ENCODE peak calls at places on chromosomes 12 and 14, in five cellular contexts. A, S, L, K and M are unnamed samples.

GRCh38 chr14:55123101-55123500 is 6.0 kb upstream of the LGALS3 start:
- DNase-seq in A (no peak), S (no peak), L (no peak), K (no peak), M (no peak)

GRCh38 chr12:28899951-28900350 is 249.1 kb upstream of the FAR2 start:
- DNase-seq in A (no peak), S (no peak), L (no peak), K (no peak), M (no peak)

GRCh38 chr14:94170151-94170550 is 4.0 kb upstream of the PPP4R4 start:
- DNase-seq in A (no peak), S (no peak), L (no peak), K (no peak), M (no peak)

GRCh38 chr12:100141998-100142850 is 450 bp downstream of the BLTP3B start:
- DNase-seq in A (no peak), S (peak; percentile 47), L (no peak), K (peak; percentile 77), M (peak; percentile 68)

GRCh38 chr12:81617915-81618314 is 141.2 kb downstream of the PPFIA2 start:
- DNase-seq in A (no peak), S (no peak), L (no peak), K (no peak), M (no peak)

GRCh38 chr12:109739747-109740693 is 26.4 kb downstream of the FAM222A start:
- DNase-seq in A (no peak), S (no peak), L (peak; percentile 5), K (no peak), M (no peak)

GRCh38 chr12:29907486-29907885 is 123.7 kb upstream of the TMTC1 start:
- DNase-seq in A (no peak), S (no peak), L (no peak), K (no peak), M (no peak)

GRCh38 chr14:20512139-20512905 is 7.0 kb downstream of the RNASE10 start:
- DNase-seq in A (no peak), S (no peak), L (no peak), K (no peak), M (no peak)

GRCh38 chr12:54416908-54417603 is 2.0 kb downstream of the ITGA5 start:
- DNase-seq in A (no peak), S (peak; percentile 57), L (no peak), K (no peak), M (no peak)

GRCh38 chr14:69326611-69327010 is 66.7 kb downstream of the GALNT16 start:
- DNase-seq in A (no peak), S (no peak), L (no peak), K (no peak), M (peak; percentile 1)

GRCh38 chr14:55850803-55851202 is 267.4 kb upstream of the PELI2 start:
- DNase-seq in A (no peak), S (no peak), L (no peak), K (no peak), M (no peak)

GRCh38 chr14:105879867-105880561 is 353.6 kb downstream of the TMEM121 start:
- DNase-seq in A (no peak), S (peak; percentile 4), L (peak; percentile 7), K (no peak), M (peak; percentile 3)

GRCh38 chr14:44914849-44915248 is 46.9 kb downstream of the KLHL28 start:
- DNase-seq in A (no peak), S (no peak), L (no peak), K (peak; percentile 14), M (no peak)

GRCh38 chr12:14327717-14328116 is 37.8 kb upstream of the ATF7IP start:
- DNase-seq in A (no peak), S (no peak), L (no peak), K (no peak), M (no peak)

GRCh38 chr14:63045234-63045611 is at the start of gene KCNH5:
- DNase-seq in A (no peak), S (no peak), L (no peak), K (peak; percentile 14), M (no peak)

GRCh38 chr12:6423267-6424007 is 21.3 kb upstream of the CD27 start:
- DNase-seq in A (no peak), S (peak; percentile 88), L (peak; percentile 77), K (peak; percentile 93), M (peak; percentile 87)

GRCh38 chr14:68047910-68048309 is 228.3 kb downstream of the RAD51B start:
- DNase-seq in A (no peak), S (no peak), L (no peak), K (peak; percentile 50), M (no peak)

GRCh38 chr12:65748332-65748731 is 76.0 kb upstream of the HMGA2 start:
- DNase-seq in A (peak; percentile 4), S (no peak), L (no peak), K (no peak), M (no peak)

GRCh38 chr12:42643881-42644579 is 54.5 kb upstream of the PRICKLE1 start:
- DNase-seq in A (no peak), S (no peak), L (no peak), K (no peak), M (no peak)

GRCh38 chr12:45433441-45433868 is 217.6 kb downstream of the ANO6 start:
- DNase-seq in A (no peak), S (no peak), L (no peak), K (no peak), M (no peak)

GRCh38 chr12:88960213-88960878 is 380.1 kb upstream of the KITLG start:
- DNase-seq in A (no peak), S (no peak), L (no peak), K (no peak), M (no peak)

GRCh38 chr12:80509781-80510556 is 65.9 kb downstream of the PTPRQ start:
- DNase-seq in A (no peak), S (no peak), L (no peak), K (no peak), M (no peak)

GRCh38 chr14:21846227-21846885 is 172.7 kb upstream of the OR4E1 start:
- DNase-seq in A (no peak), S (no peak), L (no peak), K (peak; percentile 39), M (peak; percentile 49)

GRCh38 chr12:124593176-124593575 is 25.8 kb upstream of the NCOR2 start:
- DNase-seq in A (no peak), S (no peak), L (no peak), K (no peak), M (no peak)

GRCh38 chr12:40226652-40227051 is 1.9 kb downstream of the LRRK2 start:
- DNase-seq in A (peak; percentile 94), S (peak; percentile 50), L (peak; percentile 39), K (peak; percentile 90), M (peak; percentile 25)

GRCh38 chr12:65664715-65665250 is 159.5 kb upstream of the HMGA2 start:
- DNase-seq in A (no peak), S (no peak), L (no peak), K (no peak), M (no peak)

GRCh38 chr12:19757317-19757877 is 318.1 kb downstream of the AEBP2 start:
- DNase-seq in A (no peak), S (no peak), L (no peak), K (peak; percentile 52), M (no peak)

GRCh38 chr12:2664721-2665577 is 129.8 kb upstream of the FKBP4 start:
- DNase-seq in A (no peak), S (no peak), L (no peak), K (no peak), M (no peak)

GRCh38 chr14:91466192-91466591 is 43.9 kb downstream of the PPP4R3A start:
- DNase-seq in A (no peak), S (no peak), L (no peak), K (no peak), M (no peak)

GRCh38 chr12:3542156-3542555 is 51.2 kb downstream of the PRMT8 start:
- DNase-seq in A (peak; percentile 82), S (no peak), L (no peak), K (no peak), M (no peak)

GRCh38 chr14:54647378-54647777 is 80.5 kb downstream of the SAMD4A start:
- DNase-seq in A (no peak), S (no peak), L (no peak), K (no peak), M (no peak)

GRCh38 chr14:30005114-30005698 is 77.6 kb upstream of the PRKD1 start:
- DNase-seq in A (no peak), S (no peak), L (no peak), K (peak; percentile 64), M (no peak)

GRCh38 chr14:99284254-99285004 is 12.4 kb upstream of the BCL11B start:
- DNase-seq in A (no peak), S (no peak), L (no peak), K (no peak), M (no peak)

GRCh38 chr12:99680276-99680675 is 32.7 kb downstream of the GARIN6 start:
- DNase-seq in A (no peak), S (no peak), L (no peak), K (no peak), M (no peak)

GRCh38 chr12:2054091-2055018 is 1.6 kb downstream of the CACNA1C start:
- DNase-seq in A (no peak), S (no peak), L (no peak), K (no peak), M (no peak)

DNA sequence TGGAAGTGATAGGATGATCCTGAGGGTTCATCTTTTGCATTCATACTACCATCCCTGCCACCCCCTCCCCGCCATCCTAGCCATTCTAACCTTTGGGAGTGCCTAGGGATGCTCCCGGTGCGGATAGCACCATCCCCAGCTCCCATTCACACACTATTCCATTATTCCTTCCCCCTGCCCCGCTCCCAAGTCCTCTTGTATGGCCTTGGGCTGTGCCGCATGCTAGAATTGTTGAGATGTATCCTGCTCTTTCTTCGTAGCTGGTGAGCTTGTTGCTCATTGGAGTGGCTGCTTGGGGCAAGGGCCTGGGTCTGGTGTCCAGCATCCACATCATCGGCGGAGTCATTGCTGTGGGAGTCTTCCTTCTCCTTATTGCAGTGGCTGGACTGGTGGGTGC is 644 bp downstream of the TSPAN31 start:
- DNase-seq in A (no peak), S (no peak), L (no peak), K (no peak), M (no peak)
- TF ChIP-seq POLR2A in A (no peak), S (no peak), L (no peak), K (peak; percentile 18), M (no peak)

DNA sequence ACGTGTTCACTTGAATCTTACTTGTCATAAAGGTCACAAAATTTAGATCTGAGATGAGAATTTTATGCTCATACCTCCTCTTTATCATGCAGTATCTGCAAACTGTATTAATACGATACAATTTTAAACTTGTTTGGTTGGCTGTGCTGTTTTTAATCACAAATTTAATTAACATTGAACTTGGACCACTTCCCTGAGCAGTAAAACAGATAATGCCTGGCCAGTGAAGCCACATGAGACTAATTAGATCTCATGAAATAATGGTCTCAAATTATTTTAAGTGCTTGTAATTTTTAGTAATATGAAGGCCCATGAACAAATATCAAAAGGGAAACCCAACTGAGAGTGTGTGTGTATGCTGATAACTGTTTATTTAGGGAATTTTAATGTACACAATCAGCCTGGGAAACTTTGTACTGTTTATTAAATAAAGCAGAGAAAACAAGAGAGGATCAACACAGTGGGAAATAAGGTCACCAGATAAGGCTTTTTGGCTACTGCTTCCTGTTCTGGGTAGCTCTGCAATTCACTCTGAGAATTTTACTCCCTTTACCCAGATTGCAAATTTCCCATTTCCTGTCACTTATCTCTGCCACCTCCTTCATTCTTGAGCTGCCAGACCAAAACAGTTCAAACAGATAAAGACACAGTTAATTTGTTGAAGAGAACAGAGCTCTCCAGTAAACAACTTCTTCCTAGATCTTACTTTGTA is 61.6 kb upstream of the GNPNAT1 start:
- DNase-seq in A (no peak), S (no peak), L (no peak), K (no peak), M (no peak)
- TF ChIP-seq EP300 in A (no peak), S (no peak), L (no peak), K (no peak), M (no peak)

GRCh38 chr12:50842637-50843493 is at the start of gene TMPRSS12:
- DNase-seq in A (no peak), S (peak; percentile 35), L (no peak), K (no peak), M (no peak)
- H3K4me3 ChIP-seq in A (peak within 1 kb of the TSS; percentile 31), S (no peak within 1 kb of the TSS), L (peak within 1 kb of the TSS; percentile 27), K (no peak within 1 kb of the TSS), M (no peak within 1 kb of the TSS)

GRCh38 chr12:132642846-132643835 is 24.6 kb downstream of the P2RX2 start:
- DNase-seq in A (no peak), S (no peak), L (no peak), K (no peak), M (no peak)
- TF ChIP-seq POLR2A in A (no peak), S (no peak), L (no peak), K (no peak), M (no peak)